ENCODE peak calls at places on chromosome 7, in four cellular contexts. F, S, L and B are unnamed samples.

GRCh38 chr7:28102778-28103177 is 77.8 kb downstream of the JAZF1 start:
- DNase-seq in S (peak), F (peak), L (no peak), B (no peak)

GRCh38 chr7:127822822-127823508 is 171.0 kb downstream of the SND1 start:
- DNase-seq in L (no peak), F (no peak), S (peak), B (no peak)

GRCh38 chr7:153939177-153939576 is 113.0 kb upstream of the DPP6 start:
- DNase-seq in S (no peak), L (no peak), F (no peak), B (no peak)

GRCh38 chr7:99876491-99876890 is 342 bp downstream of the OR2AE1 start:
- DNase-seq in F (no peak), L (no peak), S (no peak), B (no peak)

GRCh38 chr7:139854803-139855497 is 25.9 kb downstream of the TBXAS1 start:
- DNase-seq in S (no peak), F (no peak), L (no peak), B (no peak)

GRCh38 chr7:139523199-139523941 is at the start of gene CLEC2L:
- DNase-seq in S (no peak), L (no peak), F (no peak), B (no peak)

GRCh38 chr7:112889268-112889667 is 99.1 kb upstream of the TMEM168 start:
- DNase-seq in L (no peak), S (no peak), F (no peak), B (no peak)

GRCh38 chr7:20778063-20778721 is 8.5 kb downstream of the SP8 start:
- DNase-seq in S (peak), L (no peak), F (no peak), B (peak)

GRCh38 chr7:140400381-140400780 is 2.1 kb upstream of the SLC37A3 start:
- DNase-seq in F (no peak), S (no peak), L (no peak), B (peak)

GRCh38 chr7:27361522-27361921 is 118.9 kb downstream of the EVX1 start:
- DNase-seq in L (no peak), F (no peak), S (no peak), B (no peak)

GRCh38 chr7:1536768-1537630 is 6.5 kb downstream of the MAFK start:
- DNase-seq in S (peak), L (no peak), F (peak), B (peak)

DNA sequence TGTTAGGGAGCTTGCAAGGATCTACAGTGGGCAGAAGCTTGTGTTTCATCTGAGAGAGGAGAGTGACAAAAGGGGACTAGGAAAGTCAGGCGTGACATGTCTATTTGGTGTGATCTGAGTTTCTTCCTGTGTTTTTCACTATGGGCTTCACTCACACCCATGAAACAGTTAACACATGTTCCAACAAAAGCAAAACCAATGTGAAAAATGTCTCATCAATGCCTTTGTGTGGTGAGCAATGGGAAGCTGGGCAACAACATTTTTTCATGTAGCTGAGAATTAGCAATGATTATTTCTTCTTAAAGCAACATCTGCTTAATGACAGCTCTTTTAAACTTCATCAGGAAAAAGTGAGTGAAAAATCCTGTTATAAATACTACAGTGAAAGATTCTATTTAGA is 76.2 kb downstream of the NXPH1 start:
- DNase-seq in L (no peak), S (no peak), F (no peak), B (no peak)
- TF ChIP-seq POLR2A in L (no peak), S (no peak), F (no peak), B (no peak)

GRCh38 chr7:102933763-102934162 is 21.0 kb downstream of the LRRC17 start:
- DNase-seq in S (no peak), F (peak), L (no peak), B (no peak)
- TF ChIP-seq POLR2A in S (no peak), F (no peak), L (no peak), B (no peak)

GRCh38 chr7:44461387-44461786 is 29.1 kb downstream of the NUDCD3 start:
- DNase-seq in F (no peak), L (no peak), S (no peak), B (peak)
- TF ChIP-seq POLR2A in F (no peak), L (no peak), S (no peak), B (no peak)

GRCh38 chr7:79452032-79452494 is 1.4 kb downstream of the MAGI2 start:
- DNase-seq in S (peak), F (peak), L (no peak), B (peak)
- TF ChIP-seq POLR2A in S (peak), F (peak), L (no peak), B (peak)